ENCODE peak calls at places on chromosomes 5 and 9, in seven cellular contexts. One of them, this sample, is unnamed.

GRCh38 chr9:112819635-112820496 is 69.3 kb downstream of the SNX30 start:
- DNase-seq in IMR-90: peak
- DNase-seq in myocyte: peak
- DNase-seq in AG08395: peak
- DNase-seq in suprapubic skin: no peak
- DNase-seq in OCI-M1: peak
- DNase-seq in activated T-cell treated with anti-CD3 and anti-CD28 coated beads for 1 hour: no peak
- DNase-seq in this sample: peak

GRCh38 chr5:138448481-138449398 is 9.9 kb downstream of the REEP2 start:
- DNase-seq in IMR-90: peak
- DNase-seq in myocyte: peak
- DNase-seq in AG08395: peak
- DNase-seq in suprapubic skin: no peak
- DNase-seq in OCI-M1: no peak
- DNase-seq in activated T-cell treated with anti-CD3 and anti-CD28 coated beads for 1 hour: no peak
- DNase-seq in this sample: no peak

GRCh38 chr9:123371805-123372590 is 16.0 kb downstream of the CRB2 start:
- DNase-seq in IMR-90: no peak
- DNase-seq in myocyte: no peak
- DNase-seq in AG08395: no peak
- DNase-seq in suprapubic skin: no peak
- DNase-seq in OCI-M1: no peak
- DNase-seq in activated T-cell treated with anti-CD3 and anti-CD28 coated beads for 1 hour: no peak
- DNase-seq in this sample: no peak

GRCh38 chr5:176747670-176748072 is 62.7 kb upstream of the UNC5A start:
- DNase-seq in IMR-90: no peak
- DNase-seq in myocyte: no peak
- DNase-seq in AG08395: no peak
- DNase-seq in suprapubic skin: peak
- DNase-seq in OCI-M1: no peak
- DNase-seq in activated T-cell treated with anti-CD3 and anti-CD28 coated beads for 1 hour: no peak
- DNase-seq in this sample: no peak

GRCh38 chr5:178551468-178551867 is 38.7 kb downstream of the COL23A1 start:
- DNase-seq in IMR-90: no peak
- DNase-seq in myocyte: no peak
- DNase-seq in AG08395: no peak
- DNase-seq in suprapubic skin: no peak
- DNase-seq in OCI-M1: no peak
- DNase-seq in activated T-cell treated with anti-CD3 and anti-CD28 coated beads for 1 hour: no peak
- DNase-seq in this sample: no peak

GRCh38 chr5:119449882-119450281 is 2.4 kb upstream of the HSD17B4 start:
- DNase-seq in IMR-90: no peak
- DNase-seq in myocyte: no peak
- DNase-seq in AG08395: no peak
- DNase-seq in suprapubic skin: no peak
- DNase-seq in OCI-M1: no peak
- DNase-seq in activated T-cell treated with anti-CD3 and anti-CD28 coated beads for 1 hour: no peak
- DNase-seq in this sample: no peak

GRCh38 chr5:166282939-166283338 is 2008.5 kb upstream of the WWC1 start:
- DNase-seq in IMR-90: no peak
- DNase-seq in myocyte: no peak
- DNase-seq in AG08395: no peak
- DNase-seq in suprapubic skin: no peak
- DNase-seq in OCI-M1: no peak
- DNase-seq in activated T-cell treated with anti-CD3 and anti-CD28 coated beads for 1 hour: no peak
- DNase-seq in this sample: no peak

GRCh38 chr9:21766096-21766495 is 36.3 kb upstream of the MTAP start:
- DNase-seq in IMR-90: no peak
- DNase-seq in myocyte: no peak
- DNase-seq in AG08395: no peak
- DNase-seq in suprapubic skin: no peak
- DNase-seq in OCI-M1: no peak
- DNase-seq in activated T-cell treated with anti-CD3 and anti-CD28 coated beads for 1 hour: no peak
- DNase-seq in this sample: no peak

GRCh38 chr5:127887282-127887681 is 184.1 kb downstream of the CCDC192 start:
- DNase-seq in IMR-90: no peak
- DNase-seq in myocyte: peak
- DNase-seq in AG08395: no peak
- DNase-seq in suprapubic skin: no peak
- DNase-seq in OCI-M1: no peak
- DNase-seq in activated T-cell treated with anti-CD3 and anti-CD28 coated beads for 1 hour: no peak
- DNase-seq in this sample: no peak

GRCh38 chr5:109328626-109329025 is 81.1 kb downstream of the PJA2 start:
- DNase-seq in IMR-90: peak
- DNase-seq in myocyte: no peak
- DNase-seq in AG08395: no peak
- DNase-seq in suprapubic skin: no peak
- DNase-seq in OCI-M1: no peak
- DNase-seq in activated T-cell treated with anti-CD3 and anti-CD28 coated beads for 1 hour: no peak
- DNase-seq in this sample: no peak

GRCh38 chr5:111063709-111064322 is 7.7 kb upstream of the TSLP start:
- DNase-seq in IMR-90: peak
- DNase-seq in myocyte: no peak
- DNase-seq in AG08395: peak
- DNase-seq in suprapubic skin: no peak
- DNase-seq in OCI-M1: no peak
- DNase-seq in activated T-cell treated with anti-CD3 and anti-CD28 coated beads for 1 hour: no peak
- DNase-seq in this sample: no peak

GRCh38 chr9:100426532-100427365 is at the start of gene MSANTD3:
- DNase-seq in IMR-90: peak
- DNase-seq in myocyte: peak
- DNase-seq in AG08395: peak
- DNase-seq in suprapubic skin: peak
- DNase-seq in OCI-M1: peak
- DNase-seq in activated T-cell treated with anti-CD3 and anti-CD28 coated beads for 1 hour: peak
- DNase-seq in this sample: peak

GRCh38 chr5:89342106-89342876 is 459.3 kb upstream of the MEF2C start:
- DNase-seq in IMR-90: peak
- DNase-seq in myocyte: peak
- DNase-seq in AG08395: peak
- DNase-seq in suprapubic skin: no peak
- DNase-seq in OCI-M1: peak
- DNase-seq in activated T-cell treated with anti-CD3 and anti-CD28 coated beads for 1 hour: no peak
- DNase-seq in this sample: no peak

GRCh38 chr9:106883030-106883429 is 20.1 kb downstream of the ZNF462 start:
- DNase-seq in IMR-90: no peak
- DNase-seq in myocyte: no peak
- DNase-seq in AG08395: no peak
- DNase-seq in suprapubic skin: no peak
- DNase-seq in OCI-M1: no peak
- DNase-seq in activated T-cell treated with anti-CD3 and anti-CD28 coated beads for 1 hour: no peak
- DNase-seq in this sample: no peak

GRCh38 chr5:1545798-1546355 is 22.1 kb upstream of the LPCAT1 start:
- DNase-seq in IMR-90: no peak
- DNase-seq in myocyte: no peak
- DNase-seq in AG08395: no peak
- DNase-seq in suprapubic skin: peak
- DNase-seq in OCI-M1: no peak
- DNase-seq in activated T-cell treated with anti-CD3 and anti-CD28 coated beads for 1 hour: no peak
- DNase-seq in this sample: peak

GRCh38 chr9:69425402-69425801 is 100.4 kb downstream of the ENTREP1 start:
- DNase-seq in IMR-90: no peak
- DNase-seq in myocyte: no peak
- DNase-seq in AG08395: no peak
- DNase-seq in suprapubic skin: no peak
- DNase-seq in OCI-M1: no peak
- DNase-seq in activated T-cell treated with anti-CD3 and anti-CD28 coated beads for 1 hour: no peak
- DNase-seq in this sample: no peak

GRCh38 chr5:142644640-142645361 is 41.1 kb downstream of the FGF1 start:
- DNase-seq in IMR-90: peak
- DNase-seq in myocyte: peak
- DNase-seq in AG08395: peak
- DNase-seq in suprapubic skin: no peak
- DNase-seq in OCI-M1: no peak
- DNase-seq in activated T-cell treated with anti-CD3 and anti-CD28 coated beads for 1 hour: no peak
- DNase-seq in this sample: no peak

GRCh38 chr5:107672212-107673105 is 1.7 kb upstream of the EFNA5 start:
- DNase-seq in IMR-90: peak
- DNase-seq in myocyte: peak
- DNase-seq in AG08395: peak
- DNase-seq in suprapubic skin: peak
- DNase-seq in OCI-M1: peak
- DNase-seq in activated T-cell treated with anti-CD3 and anti-CD28 coated beads for 1 hour: no peak
- DNase-seq in this sample: peak

GRCh38 chr5:138230261-138230660 is 17.1 kb upstream of the CDC23 start:
- DNase-seq in IMR-90: peak
- DNase-seq in myocyte: no peak
- DNase-seq in AG08395: peak
- DNase-seq in suprapubic skin: no peak
- DNase-seq in OCI-M1: no peak
- DNase-seq in activated T-cell treated with anti-CD3 and anti-CD28 coated beads for 1 hour: no peak
- DNase-seq in this sample: no peak

GRCh38 chr5:149580808-149581191 is 498 bp upstream of the ARHGEF37 start:
- DNase-seq in IMR-90: no peak
- DNase-seq in myocyte: no peak
- DNase-seq in AG08395: no peak
- DNase-seq in suprapubic skin: no peak
- DNase-seq in OCI-M1: peak
- DNase-seq in activated T-cell treated with anti-CD3 and anti-CD28 coated beads for 1 hour: no peak
- DNase-seq in this sample: peak

GRCh38 chr5:96434201-96434645 is 1.2 kb upstream of the PCSK1 start:
- DNase-seq in IMR-90: peak
- DNase-seq in myocyte: peak
- DNase-seq in AG08395: peak
- DNase-seq in suprapubic skin: no peak
- DNase-seq in OCI-M1: peak
- DNase-seq in activated T-cell treated with anti-CD3 and anti-CD28 coated beads for 1 hour: peak
- DNase-seq in this sample: peak

GRCh38 chr5:75192264-75192663 is 44.4 kb downstream of the ANKRD31 start:
- DNase-seq in IMR-90: no peak
- DNase-seq in myocyte: no peak
- DNase-seq in AG08395: no peak
- DNase-seq in suprapubic skin: no peak
- DNase-seq in OCI-M1: no peak
- DNase-seq in activated T-cell treated with anti-CD3 and anti-CD28 coated beads for 1 hour: no peak
- DNase-seq in this sample: no peak